ENCODE peak calls at places on chromosomes 16 and 17, in four cellular contexts. H, K, E and P are unnamed samples.

GRCh38 chr17:47729486-47729885 is 3.5 kb upstream of the TBX21 start:
- DNase-seq in H (peak; percentile 32), K (no peak), E (no peak), P (no peak)

GRCh38 chr16:24737391-24737871 is 8.0 kb downstream of the TNRC6A start:
- DNase-seq in H (no peak), K (no peak), E (no peak), P (peak; percentile 59)

GRCh38 chr17:4492762-4493561 is 5.7 kb upstream of the SPNS2 start:
- DNase-seq in H (no peak), K (no peak), E (peak; percentile 87), P (peak; percentile 30)

GRCh38 chr16:86396318-86396882 is 113.9 kb upstream of the FOXF1 start:
- DNase-seq in H (no peak), K (no peak), E (no peak), P (peak; percentile 85)

GRCh38 chr17:79298801-79299200 is 224.2 kb downstream of the ENGASE start:
- DNase-seq in H (no peak), K (no peak), E (no peak), P (no peak)

GRCh38 chr16:77300232-77300631 is 101.0 kb downstream of the SYCE1L start:
- DNase-seq in H (no peak), K (no peak), E (no peak), P (no peak)

GRCh38 chr17:42190491-42191180 is 3.7 kb downstream of the GHDC start:
- DNase-seq in H (no peak), K (no peak), E (no peak), P (no peak)

GRCh38 chr17:79844869-79845600 is 5.8 kb upstream of the CBX4 start:
- DNase-seq in H (no peak), K (peak; percentile 90), E (peak; percentile 93), P (peak; percentile 35)

GRCh38 chr17:80279895-80280294 is 19.2 kb downstream of the RNF213 start:
- DNase-seq in H (no peak), K (no peak), E (no peak), P (peak; percentile 92)

GRCh38 chr16:46743232-46743719 is 4.9 kb downstream of the MYLK3 start:
- DNase-seq in H (peak; percentile 33), K (peak; percentile 70), E (no peak), P (peak; percentile 82)

GRCh38 chr16:23030001-23030400 is 119.3 kb downstream of the USP31 start:
- DNase-seq in H (no peak), K (peak; percentile 62), E (no peak), P (no peak)

GRCh38 chr17:59331929-59332889 is 754 bp downstream of the YPEL2 start:
- DNase-seq in H (peak; percentile 81), K (peak; percentile 94), E (peak; percentile 37), P (no peak)

GRCh38 chr17:56978441-56979090 is 635 bp downstream of the SCPEP1 start:
- DNase-seq in H (no peak), K (no peak), E (no peak), P (peak; percentile 22)

GRCh38 chr17:19940722-19941464 is 36.7 kb downstream of the AKAP10 start:
- DNase-seq in H (no peak), K (no peak), E (no peak), P (peak; percentile 76)

GRCh38 chr16:29899516-29900101 is at the start of gene SEZ6L2:
- DNase-seq in H (peak; percentile 77), K (no peak), E (peak; percentile 92), P (peak; percentile 95)

GRCh38 chr16:27383511-27384243 is 18.3 kb upstream of the IL21R start:
- DNase-seq in H (no peak), K (peak; percentile 87), E (no peak), P (no peak)